ENCODE peak calls at places on chromosomes 13 and 19, in five cellular contexts. W, B, Y, G and F are unnamed samples.

GRCh38 chr19:3358919-3359849 is 7.2 kb upstream of the NFIC start:
- DNase-seq in G (peak; percentile 50), Y (peak; percentile 57), B (no peak), W (no peak), F (no peak)

GRCh38 chr19:14337510-14337909 is 43.7 kb upstream of the ADGRE5 start:
- DNase-seq in Y (peak; percentile 25), G (peak; percentile 36), W (peak; percentile 75), B (peak; percentile 86), F (no peak)

GRCh38 chr19:5031231-5032100 is 62.6 kb downstream of the KDM4B start:
- DNase-seq in W (peak; percentile 92), G (peak; percentile 87), Y (peak; percentile 78), B (peak; percentile 99), F (peak; percentile 85)

GRCh38 chr19:6017576-6017975 is 39.6 kb upstream of the RANBP3 start:
- DNase-seq in W (no peak), B (no peak), Y (no peak), G (no peak), F (no peak)

GRCh38 chr19:36041831-36042230 is 9.2 kb upstream of the CLIP3 start:
- DNase-seq in G (peak; percentile 94), B (no peak), Y (peak; percentile 76), W (no peak), F (no peak)

GRCh38 chr13:28412981-28413380 is 81.9 kb downstream of the FLT1 start:
- DNase-seq in G (no peak), W (no peak), Y (no peak), B (no peak), F (no peak)

GRCh38 chr19:47241919-47242644 is 11.1 kb upstream of the BBC3 start:
- DNase-seq in G (no peak), B (no peak), W (no peak), Y (peak; percentile 56), F (no peak)

GRCh38 chr13:110706570-110707378 is 858 bp upstream of the CARS2 start:
- DNase-seq in G (peak; percentile 68), Y (no peak), B (no peak), W (no peak), F (no peak)

GRCh38 chr13:109707044-109707794 is 79.2 kb downstream of the IRS2 start:
- DNase-seq in W (no peak), B (no peak), Y (no peak), G (no peak), F (no peak)

GRCh38 chr19:35006342-35006998 is 6.3 kb downstream of the GRAMD1A start:
- DNase-seq in W (no peak), G (peak; percentile 92), B (no peak), Y (peak; percentile 20), F (no peak)

GRCh38 chr13:76672422-76672821 is 213.8 kb downstream of the KCTD12 start:
- DNase-seq in W (no peak), Y (no peak), G (no peak), B (no peak), F (no peak)

GRCh38 chr13:24540236-24541126 is 27.9 kb upstream of the PARP4 start:
- DNase-seq in Y (peak; percentile 25), B (peak; percentile 95), W (peak; percentile 82), G (no peak), F (peak; percentile 23)

GRCh38 chr13:43300817-43301216 is 277.4 kb downstream of the DNAJC15 start:
- DNase-seq in Y (no peak), W (no peak), G (no peak), B (no peak), F (no peak)

DNA sequence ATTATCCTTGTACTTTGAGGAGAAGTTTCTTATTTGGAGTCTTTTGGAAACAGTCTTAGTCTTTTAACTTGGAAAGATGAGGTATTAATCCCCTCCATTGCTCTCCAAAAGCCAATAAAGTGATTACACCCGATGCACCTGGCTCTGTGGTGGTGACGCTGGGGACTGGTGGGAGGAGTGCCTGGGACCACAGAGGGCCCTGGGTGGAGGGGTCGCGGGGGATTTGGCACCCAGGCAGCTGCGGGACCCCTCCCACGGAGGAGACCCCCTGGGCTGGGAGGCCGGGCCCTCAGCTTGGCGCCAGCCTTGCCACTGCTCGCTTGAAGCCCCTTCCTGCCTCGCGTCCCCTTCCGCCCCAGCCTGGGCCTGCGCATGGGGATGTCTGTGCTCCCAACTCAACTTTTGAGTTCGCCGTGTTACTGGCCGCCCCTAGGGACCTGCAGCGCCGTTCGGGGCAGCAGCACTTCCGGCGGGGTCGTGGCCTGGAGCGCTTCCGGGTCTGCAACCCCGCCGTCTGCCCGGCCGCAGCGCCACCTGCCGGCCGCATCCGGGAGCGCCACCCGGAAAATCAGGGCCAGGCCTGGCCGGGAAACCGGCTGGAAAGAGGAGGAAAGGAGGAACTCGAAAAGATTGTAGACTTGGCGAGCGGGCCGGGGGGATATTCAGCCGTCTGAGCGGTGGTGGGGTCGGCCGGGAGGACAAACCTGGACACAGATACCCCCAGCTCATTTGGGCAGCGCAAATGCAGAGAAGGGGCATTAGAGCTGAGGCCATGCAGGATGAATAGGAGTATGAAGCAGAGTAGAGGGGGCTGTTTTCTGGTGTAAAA is 8.4 kb downstream of the PEAK3 start:
- DNase-seq in W (peak; percentile 95), B (peak; percentile 98), Y (peak; percentile 77), G (peak; percentile 83), F (peak; percentile 80)
- H2AFZ ChIP-seq in W (no peak overlapping the region), B (no peak overlapping the region), Y (no peak overlapping the region), G (no peak overlapping the region), F (no peak overlapping the region)

DNA sequence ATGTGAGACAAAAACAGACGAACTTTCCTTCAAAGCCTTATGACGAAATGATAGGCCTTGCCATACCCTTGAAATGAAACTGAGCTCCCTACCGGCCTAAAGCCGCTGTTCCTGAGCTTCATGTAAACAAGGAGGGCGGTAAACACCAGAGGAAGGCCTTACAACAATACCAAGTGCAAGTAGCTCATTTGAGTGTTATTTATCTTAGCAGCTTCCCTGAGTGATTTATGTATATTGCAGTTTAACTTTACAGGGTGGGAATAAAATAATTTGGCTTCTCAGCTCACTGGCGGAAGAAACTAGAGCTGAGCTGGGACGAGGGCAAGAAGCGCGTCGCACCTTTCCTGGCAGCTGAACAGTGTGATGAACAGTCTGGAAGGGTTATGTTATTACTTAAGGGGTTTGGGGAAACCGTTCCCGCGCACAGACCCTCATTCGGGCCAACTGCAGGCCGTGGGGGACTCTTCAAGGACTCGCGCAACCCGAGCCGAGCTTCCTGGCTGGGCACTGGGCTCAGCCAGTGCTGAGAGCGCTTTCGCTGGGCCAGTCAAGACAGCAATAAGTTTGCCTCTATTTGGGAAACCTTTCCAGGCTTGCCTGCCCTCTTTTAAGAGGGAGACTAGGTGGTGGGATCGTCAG is 111.3 kb downstream of the KCNRG start:
- DNase-seq in Y (peak; percentile 87), B (no peak), G (no peak), W (peak; percentile 39), F (peak; percentile 32)
- H2BK12ac ChIP-seq in Y (no peak overlapping the region), B (peak overlapping the region; percentile 28), G (no peak overlapping the region), W (no peak overlapping the region), F (no peak overlapping the region)

DNA sequence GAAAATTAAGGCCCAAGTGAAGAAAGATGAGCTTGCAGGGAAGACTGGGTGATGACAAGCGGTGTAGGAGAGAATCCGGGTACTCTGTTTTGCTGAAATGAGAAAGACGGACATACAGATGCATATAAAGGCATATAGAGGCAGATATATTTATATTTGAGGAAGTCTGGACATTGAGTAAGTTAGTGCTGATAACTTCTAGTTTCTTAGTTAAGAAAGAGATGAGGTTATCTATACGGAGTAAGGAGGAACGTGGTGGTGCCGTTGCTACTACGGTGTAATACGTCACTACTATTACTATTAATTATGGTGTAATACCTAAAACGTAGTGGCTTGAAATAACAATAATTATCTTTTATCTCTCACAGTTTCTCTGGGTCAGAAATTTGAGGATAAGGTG is 9.8 kb upstream of the CPB2 start:
- DNase-seq in Y (no peak), G (no peak), W (no peak), B (no peak), F (no peak)
- H2AFZ ChIP-seq in Y (no peak overlapping the region), G (no peak overlapping the region), W (no peak overlapping the region), B (no peak overlapping the region), F (no peak overlapping the region)

GRCh38 chr19:731000-731399 is 19.9 kb upstream of the MISP start:
- DNase-seq in Y (no peak), W (no peak), G (no peak), B (no peak), F (no peak)
- H2BK12ac ChIP-seq in Y (no peak overlapping the region), W (no peak overlapping the region), G (no peak overlapping the region), B (no peak overlapping the region), F (no peak overlapping the region)

GRCh38 chr13:44906758-44907157 is 82.5 kb downstream of the NUFIP1 start:
- DNase-seq in Y (peak; percentile 29), W (no peak), G (no peak), B (no peak), F (no peak)
- H2AFZ ChIP-seq in Y (no peak overlapping the region), W (peak overlapping the region; percentile 52), G (no peak overlapping the region), B (peak overlapping the region; percentile 96), F (peak overlapping the region; percentile 5)

GRCh38 chr13:89034015-89034414 is 1362.8 kb downstream of the SLITRK5 start:
- DNase-seq in G (no peak), B (no peak), Y (no peak), W (no peak), F (no peak)
- H2BK12ac ChIP-seq in G (no peak overlapping the region), B (no peak overlapping the region), Y (no peak overlapping the region), W (no peak overlapping the region), F (no peak overlapping the region)

DNA sequence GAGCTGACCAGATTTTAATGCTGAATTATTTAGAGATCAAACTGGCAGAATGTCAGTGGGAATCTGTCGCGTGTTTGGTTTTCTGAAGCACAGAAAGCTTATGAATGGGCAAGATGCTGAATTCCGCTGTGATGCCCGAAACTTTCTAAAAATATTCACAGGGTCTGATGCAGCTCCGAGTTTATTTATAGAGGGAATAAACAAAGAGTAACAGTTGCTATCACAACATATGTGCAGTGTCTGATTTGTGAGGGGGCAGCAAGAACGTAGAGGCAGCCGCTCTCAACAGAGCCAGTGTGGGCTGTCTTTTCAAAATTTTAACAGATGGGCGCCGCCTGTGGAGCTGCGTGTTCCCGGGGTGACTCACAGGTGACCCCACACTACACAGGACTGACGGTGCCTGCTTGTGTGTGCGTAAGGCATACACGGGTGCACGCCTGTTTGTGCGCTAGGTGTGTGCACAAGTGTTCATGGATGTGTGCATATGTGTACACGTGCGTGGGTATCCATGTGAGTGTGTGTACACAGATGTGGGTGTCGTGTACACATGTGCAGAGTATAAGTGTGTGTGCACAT is 92.8 kb upstream of the SOX1 start:
- DNase-seq in G (no peak), B (no peak), W (no peak), Y (peak; percentile 42), F (no peak)
- H2AFZ ChIP-seq in G (no peak overlapping the region), B (no peak overlapping the region), W (no peak overlapping the region), Y (no peak overlapping the region), F (peak overlapping the region; percentile 78)

GRCh38 chr19:7415163-7415856 is 66.6 kb downstream of the ARHGEF18 start:
- DNase-seq in W (no peak), Y (peak; percentile 97), B (no peak), G (no peak), F (no peak)

GRCh38 chr19:7415857-7416371 is 67.2 kb downstream of the ARHGEF18 start:
- DNase-seq in Y (no peak), W (no peak), G (no peak), B (no peak), F (no peak)

GRCh38 chr19:7413629-7414028 is 64.9 kb downstream of the ARHGEF18 start:
- DNase-seq in Y (no peak), W (no peak), B (no peak), G (no peak), F (no peak)

GRCh38 chr19:7408251-7408650 is 59.5 kb downstream of the ARHGEF18 start:
- DNase-seq in G (no peak), Y (no peak), W (no peak), B (no peak), F (no peak)

DNA sequence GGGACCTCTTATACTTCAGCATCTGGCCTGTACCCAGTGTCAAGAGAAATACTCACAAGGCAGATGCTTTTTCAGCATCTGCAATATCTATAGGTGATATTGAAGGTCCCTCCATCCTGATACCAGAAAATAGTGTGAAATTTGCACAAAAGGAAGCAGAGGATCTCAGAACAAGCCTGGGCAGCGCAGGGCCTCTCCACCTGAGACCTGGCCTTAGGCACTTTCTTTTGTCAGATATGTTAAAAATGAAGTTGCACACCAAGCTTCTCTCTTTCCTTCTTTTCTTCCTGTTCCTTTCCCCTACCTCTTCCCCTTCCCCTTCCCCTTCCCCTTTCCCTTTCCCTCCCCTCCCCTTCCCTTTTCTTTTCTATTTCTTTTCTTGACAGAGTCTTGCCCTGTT is 62.2 kb downstream of the ARHGEF18 start:
- DNase-seq in W (no peak), B (no peak), G (no peak), Y (no peak), F (no peak)
- H2BK12ac ChIP-seq in W (no peak overlapping the region), B (no peak overlapping the region), G (no peak overlapping the region), Y (no peak overlapping the region), F (no peak overlapping the region)